ENCODE peak calls at places on chromosomes 6 and 20, in nine cellular contexts. H is GM06990, J is foreskin fibroblast, E is A549, D is spleen, X is mesendoderm, U is heart left ventricle, K is adrenal gland, M is ovary. P is an unnamed sample.

GRCh38 chr20:31633339-31633914 is 4.3 kb upstream of the COX4I2 start:
- DNase-seq in H (no peak), J (peak; percentile 47), E (no peak), D (peak; percentile 80), X (no peak), U (peak; percentile 67), K (no peak), M (no peak), P (no peak)

GRCh38 chr6:11263185-11263817 is 30.8 kb upstream of the NEDD9 start:
- DNase-seq in H (no peak), J (peak; percentile 66), E (peak; percentile 72), D (no peak), X (peak; percentile 95), U (peak; percentile 74), K (peak; percentile 42), M (peak; percentile 67), P (peak; percentile 88)

GRCh38 chr6:90062667-90063066 is 168.4 kb downstream of the GJA10 start:
- DNase-seq in H (no peak), J (no peak), E (no peak), D (no peak), X (no peak), U (no peak), K (no peak), M (no peak), P (no peak)

GRCh38 chr20:10673176-10673830 is 496 bp downstream of the JAG1 start:
- DNase-seq in H (peak; percentile 43), J (no peak), E (no peak), D (peak; percentile 87), X (no peak), U (peak; percentile 53), K (peak; percentile 37), M (peak; percentile 64), P (no peak)

GRCh38 chr20:39568090-39568489 is 605.9 kb downstream of the DHX35 start:
- DNase-seq in H (peak; percentile 30), J (no peak), E (no peak), D (no peak), X (peak; percentile 67), U (no peak), K (no peak), M (no peak), P (no peak)

GRCh38 chr6:146543211-146543939 is at the start of gene RAB32:
- DNase-seq in H (peak; percentile 57), J (peak; percentile 97), E (peak; percentile 90), D (peak; percentile 98), X (peak; percentile 96), U (peak; percentile 97), K (peak; percentile 95), M (peak; percentile 94), P (no peak)

GRCh38 chr20:60857708-60858107 is 394.4 kb upstream of the CDH4 start:
- DNase-seq in H (no peak), J (peak; percentile 33), E (peak; percentile 9), D (no peak), X (no peak), U (no peak), K (no peak), M (no peak), P (no peak)

GRCh38 chr20:4925842-4926530 is 75.3 kb downstream of the SLC23A2 start:
- DNase-seq in H (no peak), J (no peak), E (peak; percentile 49), D (no peak), X (no peak), U (peak; percentile 72), K (peak; percentile 78), M (peak; percentile 77), P (peak; percentile 13)

GRCh38 chr6:1917628-1918371 is 308.1 kb downstream of the FOXC1 start:
- DNase-seq in H (no peak), J (peak; percentile 95), E (peak; percentile 38), D (no peak), X (peak; percentile 67), U (no peak), K (peak; percentile 45), M (no peak), P (peak; percentile 87)

GRCh38 chr6:12545837-12546658 is 170.5 kb upstream of the PHACTR1 start:
- DNase-seq in H (no peak), J (peak; percentile 65), E (peak; percentile 48), D (no peak), X (no peak), U (no peak), K (no peak), M (no peak), P (peak; percentile 67)

GRCh38 chr6:33710296-33711121 is 991 bp downstream of the UQCC2 start:
- DNase-seq in H (no peak), J (no peak), E (no peak), D (peak; percentile 64), X (peak; percentile 63), U (peak; percentile 16), K (no peak), M (no peak), P (no peak)

GRCh38 chr6:29967379-29968010 is 25.2 kb downstream of the HLA-A start:
- DNase-seq in H (no peak), J (no peak), E (no peak), D (no peak), X (peak; percentile 29), U (peak; percentile 66), K (no peak), M (no peak), P (no peak)

GRCh38 chr20:9592419-9592818 is 78.0 kb downstream of the LAMP5 start:
- DNase-seq in H (no peak), J (no peak), E (no peak), D (no peak), X (no peak), U (no peak), K (no peak), M (no peak), P (no peak)

DNA sequence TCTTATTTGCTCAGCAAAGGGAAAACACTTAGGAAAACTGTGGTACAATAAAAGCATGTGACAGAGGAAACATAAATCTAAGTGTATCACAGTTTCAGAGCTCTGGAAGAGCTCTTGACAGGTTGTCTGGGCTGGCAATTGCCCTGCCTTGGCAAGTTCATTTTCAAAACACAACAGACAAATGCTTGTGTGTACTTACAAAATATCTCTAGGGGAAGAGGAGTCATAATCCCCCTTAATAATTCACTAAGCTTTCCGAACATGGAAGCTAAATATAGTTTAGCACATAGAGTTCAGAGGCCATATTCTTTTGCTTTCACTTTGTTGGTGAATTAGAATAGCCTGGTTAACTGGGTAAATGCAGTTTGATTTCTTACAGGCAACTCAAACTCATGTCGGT is 211.6 kb upstream of the THEMIS start:
- DNase-seq in H (no peak), J (no peak), E (no peak), D (no peak), X (no peak), U (no peak), K (no peak), M (no peak), P (no peak)
- H3K4me3 ChIP-seq in H (no peak overlapping the region), J (peak overlapping the region; percentile 19), E (no peak overlapping the region), D (peak overlapping the region; percentile 0), X (no peak overlapping the region), U (peak overlapping the region; percentile 43), K (peak overlapping the region; percentile 26), M (no peak overlapping the region), P (peak overlapping the region; percentile 32)

DNA sequence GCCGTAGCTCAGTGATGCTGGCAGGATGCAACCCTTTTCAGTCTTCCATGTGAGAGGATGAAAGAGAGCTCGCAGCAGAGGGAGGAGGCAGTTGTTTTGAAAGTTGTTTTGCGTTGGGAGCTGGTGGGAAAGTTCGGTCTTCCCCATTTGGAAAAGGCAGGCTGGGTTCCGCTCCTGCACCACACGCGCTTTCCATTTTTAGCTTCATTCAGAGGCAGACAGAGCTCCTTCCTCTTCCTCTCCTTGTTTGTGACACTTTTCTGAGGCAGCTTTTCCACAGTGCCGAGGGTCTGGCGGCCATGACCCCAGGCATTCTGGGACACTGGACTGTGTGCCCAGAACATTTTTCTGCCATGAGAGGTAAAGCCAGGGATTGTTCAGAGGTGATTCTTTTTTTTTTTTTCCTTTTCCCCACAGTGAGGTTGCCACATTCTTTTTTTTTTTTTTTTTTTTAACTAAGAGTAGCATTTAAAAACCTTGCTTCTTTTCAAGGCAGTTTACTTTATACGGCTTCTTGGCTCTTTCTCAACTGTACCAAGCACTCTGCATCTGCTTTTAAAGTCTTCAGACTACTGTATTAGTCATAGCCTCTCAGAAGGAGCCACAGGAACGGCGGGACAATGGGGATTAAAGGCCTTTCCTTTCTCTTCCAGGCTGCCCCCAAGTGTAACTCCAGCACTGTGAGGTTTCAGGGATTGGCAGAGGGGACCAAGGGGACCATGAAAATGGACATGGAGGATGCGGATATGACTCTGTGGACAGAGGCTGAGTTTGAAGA is 1.6 kb downstream of the PRDM1 start:
- DNase-seq in H (no peak), J (peak; percentile 75), E (no peak), D (no peak), X (peak; percentile 52), U (peak; percentile 57), K (peak; percentile 37), M (no peak), P (no peak)
- H3K4me3 ChIP-seq in H (peak overlapping the region; percentile 70), J (peak overlapping the region; percentile 60), E (peak overlapping the region; percentile 67), D (peak overlapping the region; percentile 47), X (peak overlapping the region; percentile 68), U (peak overlapping the region; percentile 60), K (peak overlapping the region; percentile 21), M (peak overlapping the region; percentile 51), P (no peak overlapping the region)

GRCh38 chr6:161438430-161439030 is 164.7 kb upstream of the AGPAT4 start:
- DNase-seq in H (no peak), J (no peak), E (no peak), D (no peak), X (no peak), U (no peak), K (no peak), M (no peak), P (no peak)

GRCh38 chr6:161437851-161438250 is 164.0 kb upstream of the AGPAT4 start:
- DNase-seq in H (no peak), J (no peak), E (no peak), D (no peak), X (no peak), U (no peak), K (no peak), M (no peak), P (no peak)

GRCh38 chr6:161440299-161440698 is 166.4 kb upstream of the AGPAT4 start:
- DNase-seq in H (no peak), J (no peak), E (no peak), D (no peak), X (peak; percentile 57), U (no peak), K (no peak), M (no peak), P (no peak)

GRCh38 chr6:161436106-161436876 is 162.4 kb upstream of the AGPAT4 start:
- DNase-seq in H (no peak), J (no peak), E (no peak), D (no peak), X (no peak), U (no peak), K (no peak), M (no peak), P (no peak)

GRCh38 chr6:161439093-161439492 is 165.2 kb upstream of the AGPAT4 start:
- DNase-seq in H (no peak), J (peak; percentile 84), E (peak; percentile 63), D (no peak), X (no peak), U (peak; percentile 71), K (peak; percentile 91), M (peak; percentile 63), P (no peak)
- H3K4me3 ChIP-seq in H (no peak overlapping the region), J (no peak overlapping the region), E (peak overlapping the region; percentile 20), D (no peak overlapping the region), X (no peak overlapping the region), U (peak overlapping the region; percentile 35), K (peak overlapping the region; percentile 17), M (no peak overlapping the region), P (peak overlapping the region; percentile 5)

GRCh38 chr6:227812-228338 is 64.4 kb upstream of the DUSP22 start:
- DNase-seq in H (peak; percentile 74), J (no peak), E (no peak), D (no peak), X (no peak), U (no peak), K (no peak), M (no peak), P (no peak)
- H3K4me3 ChIP-seq in H (no peak overlapping the region), J (no peak overlapping the region), E (no peak overlapping the region), D (no peak overlapping the region), X (no peak overlapping the region), U (no peak overlapping the region), K (no peak overlapping the region), M (no peak overlapping the region), P (no peak overlapping the region)

GRCh38 chr6:143449082-143449481 is 1.4 kb downstream of the ADAT2 start:
- DNase-seq in H (no peak), J (no peak), E (no peak), D (no peak), X (no peak), U (no peak), K (no peak), M (no peak), P (no peak)
- H3K4me3 ChIP-seq in H (peak overlapping the region; percentile 69), J (peak overlapping the region; percentile 99), E (no peak overlapping the region), D (no peak overlapping the region), X (no peak overlapping the region), U (peak overlapping the region; percentile 83), K (peak overlapping the region; percentile 66), M (no peak overlapping the region), P (peak overlapping the region; percentile 96)